ENCODE peak calls at places on chromosomes 7 and 10, in five cellular contexts. S is prostate gland, X is A549, M is body of pancreas, Q is H1. F is an unnamed sample.

GRCh38 chr10:132459252-132460028 is 62.4 kb downstream of the PWWP2B start:
- DNase-seq in S (no peak), X (no peak), M (peak), Q (no peak), F (no peak)

GRCh38 chr10:101075775-101076174 is 14.0 kb downstream of the KAZALD1 start:
- DNase-seq in S (no peak), X (no peak), M (no peak), Q (no peak), F (no peak)

GRCh38 chr7:29965030-29965429 is 24.6 kb downstream of the SCRN1 start:
- DNase-seq in S (no peak), X (no peak), M (no peak), Q (no peak), F (no peak)

GRCh38 chr10:79152423-79152817 is 83.7 kb downstream of the ZMIZ1 start:
- DNase-seq in S (no peak), X (no peak), M (no peak), Q (no peak), F (no peak)

GRCh38 chr10:102802920-102803534 is 34.2 kb downstream of the CYP17A1 start:
- DNase-seq in S (no peak), X (no peak), M (peak), Q (peak), F (no peak)

GRCh38 chr7:23449941-23450340 is 20.4 kb downstream of the IGF2BP3 start:
- DNase-seq in S (no peak), X (no peak), M (no peak), Q (no peak), F (no peak)

GRCh38 chr10:24722131-24722675 is 1.5 kb downstream of the ARHGAP21 start:
- DNase-seq in S (no peak), X (peak), M (no peak), Q (no peak), F (no peak)

GRCh38 chr10:119281581-119282071 is 74.3 kb downstream of the GRK5 start:
- DNase-seq in S (peak), X (no peak), M (peak), Q (no peak), F (peak)

GRCh38 chr7:140360697-140361229 is 37.6 kb downstream of the SLC37A3 start:
- DNase-seq in S (no peak), X (no peak), M (no peak), Q (no peak), F (no peak)

GRCh38 chr7:129213828-129214227 is 11.0 kb upstream of the AHCYL2 start:
- DNase-seq in S (no peak), X (no peak), M (no peak), Q (peak), F (peak)

GRCh38 chr10:101123085-101123814 is 7.8 kb upstream of the TLX1 start:
- DNase-seq in S (no peak), X (no peak), M (no peak), Q (no peak), F (peak)

GRCh38 chr10:94545277-94546057 is at the start of gene HELLS:
- DNase-seq in S (peak), X (peak), M (peak), Q (peak), F (peak)

GRCh38 chr10:122847782-122848604 is 2.3 kb upstream of the CUZD1 start:
- DNase-seq in S (no peak), X (no peak), M (peak), Q (no peak), F (no peak)

GRCh38 chr7:13797545-13797944 is 191.9 kb downstream of the ETV1 start:
- DNase-seq in S (no peak), X (no peak), M (no peak), Q (no peak), F (no peak)

GRCh38 chr7:116571037-116571436 is 46.2 kb downstream of the CAV1 start:
- DNase-seq in S (no peak), X (no peak), M (no peak), Q (no peak), F (no peak)

GRCh38 chr10:4770766-4771553 is 55.0 kb upstream of the AKR1E2 start:
- DNase-seq in S (no peak), X (peak), M (no peak), Q (no peak), F (no peak)

GRCh38 chr10:86298501-86299001 is 68.0 kb downstream of the GRID1 start:
- DNase-seq in S (no peak), X (no peak), M (no peak), Q (no peak), F (peak)

GRCh38 chr7:121228779-121229178 is 100.0 kb upstream of the WNT16 start:
- DNase-seq in S (no peak), X (no peak), M (no peak), Q (no peak), F (no peak)

GRCh38 chr10:70573599-70574506 is 28.7 kb downstream of the PRF1 start:
- DNase-seq in S (no peak), X (no peak), M (no peak), Q (no peak), F (no peak)

GRCh38 chr7:110224643-110225042 is 866.3 kb upstream of the LRRN3 start:
- DNase-seq in S (no peak), X (no peak), M (peak), Q (no peak), F (no peak)

GRCh38 chr10:119090968-119091367 is 10.4 kb upstream of the EIF3A start:
- DNase-seq in S (no peak), X (no peak), M (no peak), Q (no peak), F (no peak)

GRCh38 chr7:27593226-27593625 is 69.5 kb downstream of the HIBADH start:
- DNase-seq in S (no peak), X (no peak), M (no peak), Q (no peak), F (no peak)

GRCh38 chr10:127565583-127565982 is 16.5 kb downstream of the NPS start:
- DNase-seq in S (no peak), X (no peak), M (no peak), Q (no peak), F (no peak)

GRCh38 chr10:8499752-8500390 is 445.4 kb downstream of the GATA3 start:
- DNase-seq in S (no peak), X (no peak), M (no peak), Q (no peak), F (no peak)

DNA sequence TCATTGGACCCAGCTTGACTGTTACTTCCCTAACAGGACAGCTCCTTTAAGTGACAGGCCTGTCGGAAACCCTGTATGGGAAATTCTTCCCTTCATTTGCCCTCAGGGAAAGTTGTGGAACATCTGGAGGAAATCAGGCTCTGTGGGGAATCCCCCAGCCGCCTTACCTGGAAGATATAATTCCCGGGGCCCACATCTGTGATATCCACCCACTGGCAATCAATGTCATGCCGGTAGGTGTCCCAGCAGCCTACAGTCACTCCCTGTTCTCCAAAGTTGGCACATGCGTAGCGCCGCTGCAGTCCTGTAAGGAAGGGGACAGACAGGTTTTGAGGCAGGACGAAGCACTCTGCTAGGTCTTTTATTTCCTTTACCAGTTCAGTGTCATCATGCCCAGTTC is 16.6 kb downstream of the LOXL4 start:
- DNase-seq in S (peak), X (no peak), M (no peak), Q (no peak), F (no peak)
- TF ChIP-seq CTCF in S (peak), X (no peak), M (no peak), Q (no peak), F (peak)

GRCh38 chr7:602341-603141 is 82.9 kb upstream of the PDGFA start:
- DNase-seq in S (no peak), X (no peak), M (no peak), Q (no peak), F (no peak)

GRCh38 chr7:603152-603941 is 83.7 kb upstream of the PDGFA start:
- DNase-seq in S (no peak), X (no peak), M (no peak), Q (no peak), F (no peak)

GRCh38 chr7:604884-605531 is 85.4 kb upstream of the PDGFA start:
- DNase-seq in S (no peak), X (no peak), M (no peak), Q (no peak), F (no peak)

GRCh38 chr7:605661-606450 is 86.2 kb upstream of the PDGFA start:
- DNase-seq in S (no peak), X (no peak), M (no peak), Q (no peak), F (no peak)

DNA sequence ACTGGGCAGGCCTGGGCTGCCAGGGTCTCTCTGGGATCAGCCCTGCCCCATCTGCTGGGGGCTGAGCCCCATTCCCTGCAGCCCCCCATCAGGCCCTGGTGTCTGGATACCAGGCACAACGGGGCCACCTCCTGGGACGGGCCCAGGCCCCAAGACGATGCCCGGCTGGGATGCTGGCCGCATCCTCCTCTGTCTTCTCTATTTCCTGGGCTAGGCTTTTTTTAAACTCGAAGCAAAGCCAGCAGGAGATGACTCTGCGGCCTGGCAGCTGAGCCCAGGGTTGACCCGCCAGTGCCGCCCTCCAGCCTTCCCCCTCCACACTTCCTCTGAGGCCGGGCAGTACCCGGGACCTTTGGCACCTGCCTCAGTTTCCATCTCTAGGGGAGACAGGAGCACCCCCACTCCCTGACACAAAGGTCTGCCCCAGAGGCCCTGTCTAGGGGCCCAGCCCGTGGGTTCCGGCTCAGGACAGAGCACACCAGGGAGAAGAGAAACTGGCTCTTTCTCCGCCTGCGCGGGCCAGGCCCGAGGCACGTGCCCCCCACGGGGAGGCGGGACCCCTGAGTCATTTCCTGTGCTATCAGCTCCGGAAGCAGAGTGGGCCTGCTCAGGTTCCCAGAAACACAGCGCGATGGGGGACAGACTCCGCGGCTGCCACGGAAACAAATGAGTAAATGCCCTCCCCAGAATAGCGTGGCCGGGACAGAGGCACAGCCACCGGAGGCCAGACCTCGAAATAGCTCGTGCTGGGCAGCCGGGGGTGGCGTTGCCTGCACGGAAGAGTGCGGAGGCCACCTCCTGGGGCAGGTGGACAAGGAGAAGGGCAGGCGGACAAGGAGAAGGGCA is 84.6 kb upstream of the PDGFA start:
- DNase-seq in S (peak), X (no peak), M (peak), Q (no peak), F (peak)
- TF ChIP-seq POLR2A in S (no peak), X (no peak), M (no peak), Q (no peak), F (no peak)

DNA sequence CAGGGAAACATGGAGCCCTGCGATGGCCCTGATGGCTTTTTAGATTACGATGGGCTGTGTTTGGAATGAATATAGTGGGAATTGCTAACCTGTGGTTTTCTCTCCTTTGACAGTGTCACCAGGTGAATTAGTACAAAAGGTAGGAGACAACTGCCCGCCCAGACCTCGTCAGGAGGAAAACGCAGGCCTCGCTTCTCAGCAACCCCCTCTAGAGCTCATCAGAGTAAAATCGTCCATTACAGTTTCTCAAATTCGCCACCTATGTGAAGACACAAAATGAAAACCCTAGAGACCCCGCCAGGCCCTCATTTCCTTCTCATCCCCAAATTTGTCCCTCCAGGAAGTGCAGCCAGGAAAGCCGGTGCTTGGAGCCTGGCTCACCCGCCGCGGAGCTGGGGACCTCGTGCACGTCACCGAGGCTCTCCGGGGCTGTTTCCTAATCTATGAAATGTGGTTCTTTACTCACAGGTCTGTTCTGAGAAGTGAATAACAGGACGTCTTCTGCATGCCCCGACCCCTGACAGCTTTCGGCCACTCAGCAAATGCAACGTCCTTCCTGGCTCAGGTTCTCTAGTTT is 143.7 kb downstream of the VIPR2 start:
- DNase-seq in S (no peak), X (no peak), M (no peak), Q (no peak), F (no peak)
- TF ChIP-seq CTCF in S (no peak), X (no peak), M (no peak), Q (peak), F (no peak)

DNA sequence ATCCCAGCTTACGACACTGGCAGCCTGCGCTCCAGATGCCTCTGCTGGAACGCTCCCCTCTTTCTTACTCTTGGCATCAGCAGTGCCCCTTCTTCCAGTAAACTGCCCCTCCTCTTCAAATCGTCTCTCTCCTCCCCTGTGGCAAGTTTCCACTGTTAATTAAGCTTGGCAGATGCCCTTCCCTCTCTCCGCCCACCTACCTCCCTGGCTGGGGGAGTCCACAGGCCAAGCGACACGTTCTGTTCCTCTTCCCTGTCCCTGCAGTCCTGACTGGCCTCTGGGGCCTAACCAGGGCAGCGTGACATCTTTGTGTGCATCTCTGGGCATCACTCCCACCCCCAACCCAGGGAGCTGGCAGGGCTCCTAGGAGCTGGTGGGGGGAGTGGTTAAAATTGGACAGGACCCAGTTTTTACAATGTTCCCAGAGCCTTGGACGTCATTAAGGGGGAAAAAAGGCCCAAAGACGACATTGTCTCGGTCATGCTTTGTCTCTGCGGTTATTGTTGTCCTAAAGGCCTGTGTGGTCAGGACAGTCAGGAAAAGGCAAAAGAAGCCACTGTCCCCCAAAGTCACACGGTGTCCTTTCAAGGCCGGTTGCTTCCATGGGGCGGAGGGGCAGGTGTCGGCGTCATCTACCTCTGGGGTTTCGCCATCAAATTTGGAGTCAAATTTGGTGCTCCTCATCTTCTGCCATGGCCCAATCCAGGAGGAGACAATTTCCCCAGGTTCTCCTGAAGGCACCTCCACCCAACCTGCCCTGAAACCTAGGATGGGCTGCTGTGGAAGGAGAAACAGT is 54.2 kb downstream of the DLG5 start:
- DNase-seq in S (peak), X (no peak), M (no peak), Q (no peak), F (peak)
- TF ChIP-seq POLR2A in S (no peak), X (no peak), M (no peak), Q (no peak), F (no peak)

DNA sequence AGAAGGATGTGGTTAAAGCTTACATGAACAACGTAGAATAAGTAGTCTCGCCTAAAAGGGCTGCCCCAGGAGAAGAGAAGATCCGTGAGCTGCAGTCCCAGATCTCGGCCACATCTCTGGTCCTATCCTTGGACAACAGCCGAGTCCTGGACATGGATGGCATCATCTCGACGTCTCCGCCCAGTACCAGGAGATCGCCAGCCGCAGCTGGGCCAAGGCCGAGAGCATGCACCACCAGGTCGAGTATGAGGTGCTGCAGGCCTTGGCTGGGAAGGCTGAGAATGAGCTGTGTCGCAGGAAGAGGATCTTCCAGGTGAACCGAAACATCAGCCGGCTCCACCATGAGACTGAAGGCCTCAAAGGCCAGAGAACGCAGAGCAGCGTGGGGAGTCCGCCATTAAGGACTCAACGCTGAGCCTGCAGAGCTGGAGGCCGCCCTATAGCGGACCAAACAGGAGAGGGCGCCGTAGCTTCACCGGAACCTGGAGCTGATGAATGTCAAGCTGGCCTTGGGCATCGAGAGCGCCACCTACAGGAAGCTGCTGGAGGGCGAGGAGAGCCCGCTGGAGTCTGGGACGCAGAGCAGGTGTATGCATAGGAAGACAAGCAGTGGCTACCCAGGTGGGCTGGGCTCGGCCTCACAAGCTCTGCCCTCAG is 22.2 kb downstream of the LIPK start:
- DNase-seq in S (no peak), X (no peak), M (no peak), Q (peak), F (no peak)
- TF ChIP-seq CTCF in S (no peak), X (peak), M (no peak), Q (peak), F (no peak)